ENCODE peak calls at places on chromosome 11, in five cellular contexts. One of them, this sample, is unnamed.
A peak's percentile ranks its signal among the peaks of the same experiment; 100 is the strongest.

GRCh38 chr11:57303990-57304579 is 20.7 kb downstream of the TNKS1BP1 start:
- DNase-seq in sigmoid colon: peak; percentile 67
- DNase-seq in esophagus muscularis mucosa: no peak
- DNase-seq in H1: no peak
- DNase-seq in GM12878: no peak
- DNase-seq in this sample: no peak

GRCh38 chr11:30454108-30454507 is 131.2 kb downstream of the ARL14EP start:
- DNase-seq in sigmoid colon: no peak
- DNase-seq in esophagus muscularis mucosa: no peak
- DNase-seq in H1: no peak
- DNase-seq in GM12878: no peak
- DNase-seq in this sample: no peak

GRCh38 chr11:60776167-60776566 is 9.0 kb upstream of the MS4A10 start:
- DNase-seq in sigmoid colon: no peak
- DNase-seq in esophagus muscularis mucosa: no peak
- DNase-seq in H1: no peak
- DNase-seq in GM12878: no peak
- DNase-seq in this sample: no peak

GRCh38 chr11:129770993-129771392 is 44.7 kb upstream of the TMEM45B start:
- DNase-seq in sigmoid colon: no peak
- DNase-seq in esophagus muscularis mucosa: no peak
- DNase-seq in H1: no peak
- DNase-seq in GM12878: no peak
- DNase-seq in this sample: no peak

GRCh38 chr11:44624761-44625221 is 59.3 kb downstream of the CD82 start:
- DNase-seq in sigmoid colon: peak; percentile 39
- DNase-seq in esophagus muscularis mucosa: peak; percentile 75
- DNase-seq in H1: no peak
- DNase-seq in GM12878: no peak
- DNase-seq in this sample: peak; percentile 13

GRCh38 chr11:124725719-124726105 is 14.0 kb upstream of the NRGN start:
- DNase-seq in sigmoid colon: no peak
- DNase-seq in esophagus muscularis mucosa: no peak
- DNase-seq in H1: no peak
- DNase-seq in GM12878: no peak
- DNase-seq in this sample: no peak

GRCh38 chr11:1628506-1629325 is 859 bp upstream of the KRTAP5-5 start:
- DNase-seq in sigmoid colon: peak; percentile 60
- DNase-seq in esophagus muscularis mucosa: no peak
- DNase-seq in H1: peak; percentile 46
- DNase-seq in GM12878: no peak
- DNase-seq in this sample: peak; percentile 58

GRCh38 chr11:120335596-120335927 is 651 bp upstream of the ARHGEF12 start:
- DNase-seq in sigmoid colon: no peak
- DNase-seq in esophagus muscularis mucosa: no peak
- DNase-seq in H1: no peak
- DNase-seq in GM12878: no peak
- DNase-seq in this sample: peak; percentile 47

GRCh38 chr11:22566293-22566692 is 59.3 kb downstream of the FANCF start:
- DNase-seq in sigmoid colon: no peak
- DNase-seq in esophagus muscularis mucosa: no peak
- DNase-seq in H1: no peak
- DNase-seq in GM12878: no peak
- DNase-seq in this sample: no peak

GRCh38 chr11:64327993-64328392 is 10.1 kb downstream of the PRDX5 start:
- DNase-seq in sigmoid colon: no peak
- DNase-seq in esophagus muscularis mucosa: no peak
- DNase-seq in H1: no peak
- DNase-seq in GM12878: no peak
- DNase-seq in this sample: no peak

GRCh38 chr11:84236436-84236835 is 950.3 kb upstream of the CCDC90B start:
- DNase-seq in sigmoid colon: no peak
- DNase-seq in esophagus muscularis mucosa: no peak
- DNase-seq in H1: no peak
- DNase-seq in GM12878: no peak
- DNase-seq in this sample: no peak

GRCh38 chr11:102345923-102346322 is 1.1 kb upstream of the BIRC2 start:
- DNase-seq in sigmoid colon: no peak
- DNase-seq in esophagus muscularis mucosa: no peak
- DNase-seq in H1: no peak
- DNase-seq in GM12878: no peak
- DNase-seq in this sample: no peak

GRCh38 chr11:81303265-81303664 is 1430.4 kb downstream of the FAM181B start:
- DNase-seq in sigmoid colon: no peak
- DNase-seq in esophagus muscularis mucosa: no peak
- DNase-seq in H1: no peak
- DNase-seq in GM12878: no peak
- DNase-seq in this sample: no peak

GRCh38 chr11:94948070-94948617 is 25.2 kb downstream of the CWC15 start:
- DNase-seq in sigmoid colon: no peak
- DNase-seq in esophagus muscularis mucosa: no peak
- DNase-seq in H1: no peak
- DNase-seq in GM12878: no peak
- DNase-seq in this sample: no peak

GRCh38 chr11:35166369-35167360 is 27.7 kb downstream of the CD44 start:
- DNase-seq in sigmoid colon: peak; percentile 80
- DNase-seq in esophagus muscularis mucosa: no peak
- DNase-seq in H1: no peak
- DNase-seq in GM12878: no peak
- DNase-seq in this sample: no peak

DNA sequence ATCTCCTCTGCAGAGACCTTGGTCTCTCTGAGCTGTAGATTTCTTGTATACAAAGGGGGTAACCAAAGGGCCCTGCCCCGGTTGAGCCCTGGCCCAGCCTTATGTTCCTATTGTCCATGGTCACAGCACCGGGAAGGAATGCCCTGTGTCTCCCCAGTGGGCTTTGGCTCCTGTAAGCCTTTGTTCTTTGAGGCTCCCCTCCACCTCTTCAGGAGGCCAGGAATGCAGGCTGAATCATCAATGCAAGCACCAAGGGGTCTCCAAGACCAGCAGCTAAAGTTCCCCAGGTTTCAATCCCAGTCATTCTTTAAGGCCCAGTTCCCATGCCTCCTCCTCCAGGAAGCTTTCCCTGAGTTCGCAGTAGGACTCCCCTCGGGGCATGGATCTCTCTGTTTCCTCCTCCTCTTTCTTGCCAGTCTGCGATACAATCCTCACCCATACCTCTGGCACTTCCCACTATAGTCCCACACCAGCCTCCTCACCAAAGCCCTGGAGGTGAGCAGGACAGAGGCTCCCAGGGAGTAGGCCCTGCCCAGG is 29.2 kb upstream of the KLHL35 start:
- DNase-seq in sigmoid colon: no peak
- DNase-seq in esophagus muscularis mucosa: no peak
- DNase-seq in H1: peak; percentile 44
- DNase-seq in GM12878: no peak
- DNase-seq in this sample: no peak
- TF ChIP-seq EP300 in sigmoid colon: no peak
- TF ChIP-seq EP300 in esophagus muscularis mucosa: no peak
- TF ChIP-seq EP300 in H1: no peak
- TF ChIP-seq EP300 in GM12878: no peak
- TF ChIP-seq EP300 in this sample: no peak

GRCh38 chr11:11408436-11409221 is 55.6 kb upstream of the CSNK2A3 start:
- DNase-seq in sigmoid colon: no peak
- DNase-seq in esophagus muscularis mucosa: no peak
- DNase-seq in H1: no peak
- DNase-seq in GM12878: no peak
- DNase-seq in this sample: no peak

GRCh38 chr11:11410626-11411025 is 57.6 kb upstream of the CSNK2A3 start:
- DNase-seq in sigmoid colon: no peak
- DNase-seq in esophagus muscularis mucosa: no peak
- DNase-seq in H1: no peak
- DNase-seq in GM12878: no peak
- DNase-seq in this sample: no peak

GRCh38 chr11:11411401-11411985 is 58.4 kb upstream of the CSNK2A3 start:
- DNase-seq in sigmoid colon: no peak
- DNase-seq in esophagus muscularis mucosa: no peak
- DNase-seq in H1: no peak
- DNase-seq in GM12878: no peak
- DNase-seq in this sample: no peak

GRCh38 chr11:11409224-11409623 is 56.2 kb upstream of the CSNK2A3 start:
- DNase-seq in sigmoid colon: no peak
- DNase-seq in esophagus muscularis mucosa: no peak
- DNase-seq in H1: no peak
- DNase-seq in GM12878: no peak
- DNase-seq in this sample: no peak

DNA sequence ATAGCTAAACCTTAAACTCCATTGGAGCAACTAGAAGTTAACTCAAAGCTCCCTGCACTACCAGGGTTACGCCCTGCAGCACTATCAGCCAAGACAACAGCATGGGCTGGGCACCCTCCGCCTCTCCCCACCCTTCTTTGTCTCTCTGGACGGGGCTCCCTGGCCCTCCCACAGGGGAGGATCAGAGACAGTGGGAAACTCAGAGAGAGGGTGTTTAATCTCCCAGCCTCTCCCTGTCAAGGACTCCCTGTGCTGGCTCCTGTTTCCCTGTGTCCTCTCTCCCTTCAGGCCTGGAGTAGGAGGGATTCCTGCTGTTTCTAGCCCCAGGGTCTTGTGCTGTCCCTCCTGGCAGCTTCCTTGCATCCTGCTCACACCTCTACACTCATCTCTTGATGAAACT is 56.9 kb upstream of the CSNK2A3 start:
- DNase-seq in sigmoid colon: no peak
- DNase-seq in esophagus muscularis mucosa: no peak
- DNase-seq in H1: no peak
- DNase-seq in GM12878: no peak
- DNase-seq in this sample: no peak
- TF ChIP-seq POLR2AphosphoS5 in sigmoid colon: no peak
- TF ChIP-seq POLR2AphosphoS5 in esophagus muscularis mucosa: no peak
- TF ChIP-seq POLR2AphosphoS5 in H1: no peak
- TF ChIP-seq POLR2AphosphoS5 in GM12878: no peak
- TF ChIP-seq POLR2AphosphoS5 in this sample: no peak

GRCh38 chr11:72114570-72114969 is 2.1 kb upstream of the ANAPC15 start:
- DNase-seq in sigmoid colon: no peak
- DNase-seq in esophagus muscularis mucosa: no peak
- DNase-seq in H1: no peak
- DNase-seq in GM12878: no peak
- DNase-seq in this sample: no peak

GRCh38 chr11:72113170-72113808 is 794 bp upstream of the ANAPC15 start:
- DNase-seq in sigmoid colon: no peak
- DNase-seq in esophagus muscularis mucosa: no peak
- DNase-seq in H1: no peak
- DNase-seq in GM12878: no peak
- DNase-seq in this sample: no peak

GRCh38 chr11:72112541-72113136 is at the start of gene ANAPC15:
- DNase-seq in sigmoid colon: peak; percentile 100
- DNase-seq in esophagus muscularis mucosa: peak; percentile 100
- DNase-seq in H1: peak; percentile 96
- DNase-seq in GM12878: peak; percentile 99
- DNase-seq in this sample: peak; percentile 99

GRCh38 chr11:72111300-72111699 is 1.2 kb downstream of the ANAPC15 start:
- DNase-seq in sigmoid colon: no peak
- DNase-seq in esophagus muscularis mucosa: no peak
- DNase-seq in H1: no peak
- DNase-seq in GM12878: no peak
- DNase-seq in this sample: no peak

GRCh38 chr11:72111803-72112540 is 523 bp downstream of the ANAPC15 start:
- DNase-seq in sigmoid colon: peak; percentile 99
- DNase-seq in esophagus muscularis mucosa: peak; percentile 99
- DNase-seq in H1: peak; percentile 93
- DNase-seq in GM12878: peak; percentile 99
- DNase-seq in this sample: peak; percentile 94
- TF ChIP-seq POLR2A in sigmoid colon: peak; percentile 97
- TF ChIP-seq POLR2A in esophagus muscularis mucosa: peak; percentile 72
- TF ChIP-seq POLR2A in H1: no peak
- TF ChIP-seq POLR2A in GM12878: peak; percentile 78
- TF ChIP-seq POLR2A in this sample: peak; percentile 89

GRCh38 chr11:109946322-109946846 is 146.8 kb upstream of the ZC3H12C start:
- DNase-seq in sigmoid colon: peak; percentile 89
- DNase-seq in esophagus muscularis mucosa: peak; percentile 97
- DNase-seq in H1: peak; percentile 66
- DNase-seq in GM12878: peak; percentile 92
- DNase-seq in this sample: peak; percentile 84
- TF ChIP-seq EP300 in sigmoid colon: no peak
- TF ChIP-seq EP300 in esophagus muscularis mucosa: no peak
- TF ChIP-seq EP300 in H1: no peak
- TF ChIP-seq EP300 in GM12878: no peak
- TF ChIP-seq EP300 in this sample: no peak

DNA sequence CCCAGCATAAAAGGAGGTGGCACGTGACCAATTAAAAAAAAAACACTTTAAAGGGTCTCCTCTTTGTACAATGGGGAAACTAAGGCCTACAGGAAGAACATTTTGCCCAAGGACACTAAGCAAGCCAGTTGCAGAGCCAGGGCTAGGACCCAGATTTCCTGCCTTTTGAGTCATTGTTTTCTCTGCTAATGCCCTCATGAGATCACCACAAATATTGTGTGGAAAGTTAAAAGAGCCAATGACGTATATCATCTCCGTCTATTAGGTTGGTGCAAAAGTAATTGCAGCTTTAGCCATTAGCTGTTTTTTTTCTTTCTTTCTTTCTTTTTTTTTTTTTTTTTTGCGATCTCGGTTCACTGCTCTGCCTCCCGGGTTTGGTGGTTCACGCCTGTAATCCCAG is 24.1 kb upstream of the LRRC32 start:
- DNase-seq in sigmoid colon: no peak
- DNase-seq in esophagus muscularis mucosa: no peak
- DNase-seq in H1: no peak
- DNase-seq in GM12878: no peak
- DNase-seq in this sample: no peak
- TF ChIP-seq POLR2AphosphoS5 in sigmoid colon: no peak
- TF ChIP-seq POLR2AphosphoS5 in esophagus muscularis mucosa: no peak
- TF ChIP-seq POLR2AphosphoS5 in H1: no peak
- TF ChIP-seq POLR2AphosphoS5 in GM12878: no peak
- TF ChIP-seq POLR2AphosphoS5 in this sample: no peak

GRCh38 chr11:118984825-118985224 is 13.1 kb upstream of the CENATAC start:
- DNase-seq in sigmoid colon: no peak
- DNase-seq in esophagus muscularis mucosa: no peak
- DNase-seq in H1: no peak
- DNase-seq in GM12878: no peak
- DNase-seq in this sample: no peak

GRCh38 chr11:118975771-118976709 is 4.5 kb downstream of the FOXR1 start:
- DNase-seq in sigmoid colon: no peak
- DNase-seq in esophagus muscularis mucosa: no peak
- DNase-seq in H1: no peak
- DNase-seq in GM12878: no peak
- DNase-seq in this sample: no peak

GRCh38 chr11:118979434-118979833 is 7.9 kb downstream of the FOXR1 start:
- DNase-seq in sigmoid colon: no peak
- DNase-seq in esophagus muscularis mucosa: no peak
- DNase-seq in H1: no peak
- DNase-seq in GM12878: no peak
- DNase-seq in this sample: no peak

DNA sequence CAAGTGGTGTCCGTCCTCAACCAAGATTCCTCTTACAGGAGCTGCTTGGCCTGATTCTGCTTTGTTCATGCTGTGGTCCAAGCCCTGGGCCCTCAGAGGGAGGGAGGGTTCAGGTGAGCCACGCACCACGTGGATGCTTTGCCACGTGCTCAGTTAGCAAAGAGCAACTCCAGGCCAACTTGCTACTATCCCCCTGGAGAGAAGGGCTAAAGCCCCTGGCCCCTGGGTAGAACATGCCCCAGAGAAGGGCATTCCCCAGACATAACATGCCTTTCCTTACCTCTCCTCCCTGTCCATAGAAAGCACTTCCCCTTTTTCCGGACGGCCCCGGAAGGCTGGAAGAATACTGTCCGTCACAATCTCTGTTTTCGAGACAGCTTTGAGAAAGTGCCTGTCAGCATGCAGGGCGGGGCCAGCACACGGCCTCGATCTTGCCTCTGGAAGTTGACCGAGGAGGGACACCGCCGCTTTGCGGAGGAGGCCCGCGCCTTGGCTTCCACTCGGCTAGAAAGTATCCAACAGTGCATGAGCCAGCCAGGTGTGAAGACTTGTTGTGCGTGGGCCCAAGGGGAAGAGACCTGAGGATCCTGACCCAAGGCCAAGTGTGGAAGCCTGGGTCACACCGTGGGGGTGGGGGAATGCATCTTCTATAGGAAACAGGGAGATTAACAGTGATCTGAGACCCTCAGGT is 8.8 kb downstream of the FOXR1 start:
- DNase-seq in sigmoid colon: peak; percentile 73
- DNase-seq in esophagus muscularis mucosa: no peak
- DNase-seq in H1: no peak
- DNase-seq in GM12878: no peak
- DNase-seq in this sample: no peak
- TF ChIP-seq POLR2A in sigmoid colon: no peak
- TF ChIP-seq POLR2A in esophagus muscularis mucosa: no peak
- TF ChIP-seq POLR2A in H1: no peak
- TF ChIP-seq POLR2A in GM12878: no peak
- TF ChIP-seq POLR2A in this sample: no peak

This sample was measured in stomach.